ENCODE peak calls at places on chromosome 1, in five cellular contexts. U is GM10248, I is AG08396, S is NCI-H1092, Y is amniotic epithelial cell. E is an unnamed sample.

GRCh38 chr1:243568793-243569192 is 281.2 kb downstream of the AKT3 start:
- DNase-seq in U (no peak), I (peak), S (no peak), Y (peak), E (no peak)

GRCh38 chr1:11280719-11281376 is 7.8 kb downstream of the UBIAD1 start:
- DNase-seq in U (peak), I (no peak), S (no peak), Y (no peak), E (no peak)

GRCh38 chr1:55007626-55008025 is 8.9 kb downstream of the BSND start:
- DNase-seq in U (no peak), I (peak), S (no peak), Y (peak), E (peak)

GRCh38 chr1:196558424-196558823 is 49.8 kb downstream of the KCNT2 start:
- DNase-seq in U (no peak), I (peak), S (no peak), Y (peak), E (peak)

GRCh38 chr1:245888809-245889208 is 618.3 kb downstream of the SMYD3 start:
- DNase-seq in U (no peak), I (no peak), S (no peak), Y (peak), E (peak)

GRCh38 chr1:184160236-184160635 is 108.7 kb downstream of the TSEN15 start:
- DNase-seq in U (no peak), I (peak), S (no peak), Y (peak), E (peak)

GRCh38 chr1:228035844-228036243 is 29.0 kb downstream of the WNT3A start:
- DNase-seq in U (no peak), I (no peak), S (no peak), Y (no peak), E (no peak)

GRCh38 chr1:86687595-86687994 is 16.8 kb upstream of the SH3GLB1 start:
- DNase-seq in U (no peak), I (peak), S (no peak), Y (no peak), E (peak)

GRCh38 chr1:94119796-94120590 is 955 bp downstream of the ABCA4 start:
- DNase-seq in U (no peak), I (no peak), S (no peak), Y (peak), E (peak)

GRCh38 chr1:39378377-39378776 is 113.1 kb upstream of the BMP8A start:
- DNase-seq in U (peak), I (no peak), S (no peak), Y (no peak), E (no peak)

GRCh38 chr1:151457911-151458882 is 1.1 kb downstream of the POGZ start:
- DNase-seq in U (peak), I (peak), S (peak), Y (peak), E (peak)

GRCh38 chr1:10429868-10430215 is 391 bp upstream of the CENPS start:
- DNase-seq in U (no peak), I (peak), S (no peak), Y (no peak), E (peak)

GRCh38 chr1:145720556-145720877 is 1.2 kb downstream of the CD160 start:
- DNase-seq in U (no peak), I (peak), S (no peak), Y (peak), E (peak)

GRCh38 chr1:3548156-3548893 is 63.0 kb downstream of the MEGF6 start:
- DNase-seq in U (no peak), I (peak), S (no peak), Y (no peak), E (peak)

GRCh38 chr1:154176341-154176740 is 15.6 kb downstream of the TPM3 start:
- DNase-seq in U (no peak), I (peak), S (no peak), Y (peak), E (peak)

GRCh38 chr1:65002508-65003315 is 36.4 kb upstream of the JAK1 start:
- DNase-seq in U (peak), I (peak), S (no peak), Y (peak), E (peak)

GRCh38 chr1:108053291-108054023 is 88.5 kb upstream of the VAV3 start:
- DNase-seq in U (no peak), I (no peak), S (no peak), Y (no peak), E (peak)

GRCh38 chr1:111615874-111616715 is 3.5 kb upstream of the RAP1A start:
- DNase-seq in U (peak), I (no peak), S (no peak), Y (no peak), E (no peak)

GRCh38 chr1:86263101-86263500 is 106.5 kb upstream of the COL24A1 start:
- DNase-seq in U (no peak), I (no peak), S (no peak), Y (no peak), E (no peak)

GRCh38 chr1:182217967-182218366 is 156.5 kb upstream of the ZNF648 start:
- DNase-seq in U (no peak), I (no peak), S (no peak), Y (no peak), E (no peak)

GRCh38 chr1:165837838-165838364 is 10.5 kb downstream of the UCK2 start:
- DNase-seq in U (no peak), I (no peak), S (no peak), Y (no peak), E (peak)

GRCh38 chr1:12386130-12386529 is 156.3 kb downstream of the VPS13D start:
- DNase-seq in U (no peak), I (no peak), S (no peak), Y (no peak), E (no peak)

GRCh38 chr1:223748405-223748772 is 36.0 kb downstream of the CAPN2 start:
- DNase-seq in U (no peak), I (peak), S (no peak), Y (peak), E (peak)

GRCh38 chr1:55245781-55246180 is 30.6 kb upstream of the USP24 start:
- DNase-seq in U (no peak), I (no peak), S (no peak), Y (peak), E (no peak)

GRCh38 chr1:156726549-156727226 is 1.6 kb upstream of the METTL25B start:
- DNase-seq in U (peak), I (peak), S (no peak), Y (peak), E (peak)

E was measured in fibroblast of pulmonary artery.